ENCODE peak calls at places on chromosome 12, in four cellular contexts. R, J, C and F are unnamed samples.

GRCh38 chr12:115060477-115061168 is 376.6 kb upstream of the TBX3 start:
- DNase-seq in R (no peak), J (no peak), C (no peak), F (no peak)

GRCh38 chr12:125403145-125403789 is 338.0 kb downstream of the AACS start:
- DNase-seq in R (no peak), J (peak; percentile 6), C (peak; percentile 8), F (no peak)

GRCh38 chr12:93002278-93003054 is 73.4 kb upstream of the EEA1 start:
- DNase-seq in R (no peak), J (peak; percentile 92), C (no peak), F (peak; percentile 39)

GRCh38 chr12:117118838-117119591 is 19.8 kb upstream of the TESC start:
- DNase-seq in R (peak; percentile 54), J (no peak), C (no peak), F (no peak)

GRCh38 chr12:1491983-1492697 is 102.2 kb downstream of the FBXL14 start:
- DNase-seq in R (no peak), J (no peak), C (no peak), F (no peak)

GRCh38 chr12:2924019-2924418 is 33.3 kb downstream of the TULP3 start:
- DNase-seq in R (no peak), J (peak; percentile 68), C (no peak), F (no peak)

GRCh38 chr12:132066345-132066685 is 77.8 kb downstream of the DDX51 start:
- DNase-seq in R (no peak), J (no peak), C (no peak), F (no peak)

GRCh38 chr12:7131502-7131866 is 1.3 kb downstream of the CLSTN3 start:
- DNase-seq in R (no peak), J (no peak), C (no peak), F (no peak)

GRCh38 chr12:52600941-52601481 is at the start of gene KRT72:
- DNase-seq in R (peak; percentile 59), J (no peak), C (no peak), F (no peak)

GRCh38 chr12:7645395-7646177 is 20.1 kb downstream of the APOBEC1 start:
- DNase-seq in R (no peak), J (peak; percentile 31), C (peak; percentile 29), F (no peak)

GRCh38 chr12:121810833-121811433 is 7.1 kb downstream of the SETD1B start:
- DNase-seq in R (no peak), J (no peak), C (no peak), F (no peak)

GRCh38 chr12:73947627-73948026 is 590.0 kb upstream of the ATXN7L3B start:
- DNase-seq in R (no peak), J (no peak), C (no peak), F (no peak)

GRCh38 chr12:128365831-128366231 is 98.9 kb downstream of the TMEM132C start:
- DNase-seq in R (no peak), J (no peak), C (no peak), F (no peak)

GRCh38 chr12:69396963-69397362 is 37.4 kb downstream of the YEATS4 start:
- DNase-seq in R (no peak), J (no peak), C (no peak), F (no peak)

GRCh38 chr12:121060149-121061001 is 21.3 kb upstream of the OASL start:
- DNase-seq in R (no peak), J (peak; percentile 33), C (no peak), F (no peak)

GRCh38 chr12:29212682-29213397 is 63.8 kb downstream of the FAR2 start:
- DNase-seq in R (no peak), J (no peak), C (no peak), F (no peak)

GRCh38 chr12:59429766-59430165 is 166.1 kb upstream of the SLC16A7 start:
- DNase-seq in R (no peak), J (peak; percentile 65), C (no peak), F (no peak)

GRCh38 chr12:70444903-70445302 is 78.8 kb downstream of the KCNMB4 start:
- DNase-seq in R (no peak), J (no peak), C (no peak), F (no peak)

GRCh38 chr12:94140556-94140955 is 7.8 kb upstream of the PLXNC1 start:
- DNase-seq in R (no peak), J (peak; percentile 10), C (no peak), F (no peak)

GRCh38 chr12:130090564-130090963 is 71.7 kb upstream of the FZD10 start:
- DNase-seq in R (no peak), J (no peak), C (no peak), F (no peak)

GRCh38 chr12:56716933-56717880 is 7.9 kb downstream of the NACA start:
- DNase-seq in R (peak; percentile 25), J (no peak), C (no peak), F (no peak)

GRCh38 chr12:53486730-53487487 is 12.3 kb downstream of the MAP3K12 start:
- DNase-seq in R (peak; percentile 42), J (no peak), C (no peak), F (no peak)

GRCh38 chr12:101594700-101595099 is at the start of gene MYBPC1:
- DNase-seq in R (no peak), J (no peak), C (no peak), F (no peak)

GRCh38 chr12:21940549-21940948 is 677 bp downstream of the ABCC9 start:
- DNase-seq in R (peak; percentile 53), J (no peak), C (no peak), F (no peak)

GRCh38 chr12:100404769-100405407 is 48.0 kb downstream of the SLC17A8 start:
- DNase-seq in R (no peak), J (peak; percentile 40), C (peak; percentile 13), F (no peak)

GRCh38 chr12:32002848-32003493 is 43.8 kb downstream of the RESF1 start:
- DNase-seq in R (no peak), J (no peak), C (no peak), F (no peak)

GRCh38 chr12:76346798-76347420 is 1.3 kb downstream of the BBS10 start:
- DNase-seq in R (no peak), J (peak; percentile 79), C (peak; percentile 35), F (no peak)

GRCh38 chr12:16880864-16881285 is 274.9 kb upstream of the LMO3 start:
- DNase-seq in R (no peak), J (no peak), C (no peak), F (no peak)

GRCh38 chr12:11592484-11592883 is 57.0 kb upstream of the ETV6 start:
- DNase-seq in R (no peak), J (no peak), C (no peak), F (no peak)

GRCh38 chr12:11598900-11599299 is 50.6 kb upstream of the ETV6 start:
- DNase-seq in R (no peak), J (no peak), C (no peak), F (no peak)

GRCh38 chr12:11595080-11595479 is 54.4 kb upstream of the ETV6 start:
- DNase-seq in R (no peak), J (no peak), C (no peak), F (no peak)

DNA sequence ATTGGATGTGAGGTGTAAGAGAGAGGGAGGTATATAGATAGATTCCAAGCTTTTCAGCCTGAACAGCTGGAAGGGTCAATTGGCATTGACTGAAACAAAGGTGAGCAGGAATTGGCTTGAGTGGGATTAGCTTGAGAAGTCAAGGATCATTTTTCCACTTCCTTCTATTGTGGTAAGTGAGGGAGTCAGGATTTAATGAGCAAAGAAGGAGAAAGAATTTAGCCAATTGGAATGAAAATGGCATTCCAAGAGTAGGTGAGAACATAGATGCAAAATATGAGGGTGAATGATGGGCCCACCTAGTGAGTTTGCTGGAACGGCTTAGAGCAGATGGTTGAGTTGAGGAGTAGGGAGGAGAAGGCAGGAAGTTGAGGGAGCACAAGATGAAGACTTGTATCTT is 56.5 kb upstream of the ETV6 start:
- DNase-seq in R (no peak), J (no peak), C (no peak), F (no peak)
- H3K27ac ChIP-seq in R (no peak overlapping the region), J (no peak overlapping the region), C (no peak overlapping the region), F (no peak overlapping the region)

GRCh38 chr12:65655074-65655493 is 169.2 kb upstream of the HMGA2 start:
- DNase-seq in R (no peak), J (peak; percentile 81), C (no peak), F (no peak)

GRCh38 chr12:65656904-65657351 is 167.4 kb upstream of the HMGA2 start:
- DNase-seq in R (no peak), J (peak; percentile 99), C (peak; percentile 90), F (peak; percentile 81)

GRCh38 chr12:65653321-65653720 is 171.0 kb upstream of the HMGA2 start:
- DNase-seq in R (no peak), J (no peak), C (no peak), F (no peak)

GRCh38 chr12:65656156-65656885 is 168.0 kb upstream of the HMGA2 start:
- DNase-seq in R (no peak), J (no peak), C (no peak), F (no peak)

DNA sequence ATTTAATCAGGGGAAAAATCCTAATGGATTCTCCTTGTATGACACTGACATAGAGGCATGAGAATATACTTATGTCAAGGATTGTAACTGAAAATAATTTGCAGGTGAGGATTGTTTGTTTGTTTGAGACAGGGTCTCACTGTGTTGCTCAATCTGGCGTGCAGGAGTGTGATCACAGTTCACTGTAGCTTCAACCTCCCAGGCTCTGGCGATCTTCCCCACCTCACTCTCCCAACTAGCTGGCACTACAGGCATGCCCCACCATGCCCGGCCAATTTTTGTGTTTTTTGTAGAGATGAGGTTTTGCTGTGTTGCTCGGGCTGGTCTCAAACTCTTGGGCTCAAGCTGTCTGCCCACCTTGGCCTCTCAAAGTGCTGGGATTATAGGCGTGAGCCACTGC is 170.1 kb upstream of the HMGA2 start:
- DNase-seq in R (no peak), J (no peak), C (no peak), F (no peak)
- H3K27ac ChIP-seq in R (no peak overlapping the region), J (peak overlapping the region; percentile 68), C (no peak overlapping the region), F (peak overlapping the region; percentile 99)

DNA sequence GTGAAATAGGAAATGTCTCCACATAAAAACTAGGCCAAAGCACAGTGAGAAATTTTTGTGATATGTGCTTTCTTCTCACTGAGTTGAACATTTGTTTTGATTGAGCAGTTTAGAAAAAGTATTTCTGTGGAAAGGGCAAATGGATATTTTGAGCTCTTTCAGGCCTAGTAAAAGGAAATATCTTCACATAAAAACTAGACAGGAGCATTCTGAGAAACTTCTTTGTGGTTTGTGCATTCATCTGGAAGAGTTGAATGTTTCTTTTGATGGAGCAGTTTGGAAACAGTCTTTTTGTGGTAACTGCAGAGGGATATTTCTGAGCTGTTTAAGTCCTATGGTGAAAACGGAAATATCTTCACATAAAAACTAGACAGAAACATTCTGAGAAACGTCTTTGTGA is 582.7 kb upstream of the ALG10B start:
- DNase-seq in R (no peak), J (no peak), C (no peak), F (no peak)
- H3K27ac ChIP-seq in R (no peak overlapping the region), J (no peak overlapping the region), C (no peak overlapping the region), F (no peak overlapping the region)

GRCh38 chr12:66662729-66663128 is 16.1 kb downstream of the GRIP1 start:
- DNase-seq in R (no peak), J (peak; percentile 33), C (peak; percentile 47), F (peak; percentile 50)

GRCh38 chr12:66668311-66668710 is 10.6 kb downstream of the GRIP1 start:
- DNase-seq in R (no peak), J (no peak), C (no peak), F (no peak)

GRCh38 chr12:66663605-66664004 is 15.3 kb downstream of the GRIP1 start:
- DNase-seq in R (no peak), J (no peak), C (no peak), F (no peak)

GRCh38 chr12:66664076-66664475 is 14.8 kb downstream of the GRIP1 start:
- DNase-seq in R (no peak), J (no peak), C (no peak), F (no peak)

DNA sequence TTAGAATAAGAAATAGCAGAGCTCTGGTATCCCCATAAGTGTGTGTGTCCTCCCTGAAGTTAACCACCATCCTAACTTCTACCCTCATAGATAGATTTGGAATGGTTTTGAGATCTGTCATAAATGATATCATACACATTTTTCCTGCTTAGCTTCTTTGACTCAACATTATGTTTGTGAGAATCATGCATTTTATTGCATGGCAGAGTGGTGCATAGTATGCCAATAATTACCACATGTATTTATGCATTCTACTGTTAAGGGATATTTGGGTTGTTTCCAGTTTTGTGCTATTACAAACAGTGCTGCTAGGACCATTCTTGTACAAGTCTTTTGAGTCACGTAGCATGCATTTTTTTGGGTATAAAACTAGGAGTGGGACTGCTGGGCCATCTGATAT is 13.5 kb downstream of the GRIP1 start:
- DNase-seq in R (no peak), J (peak; percentile 1), C (no peak), F (no peak)
- H3K27ac ChIP-seq in R (no peak overlapping the region), J (no peak overlapping the region), C (no peak overlapping the region), F (no peak overlapping the region)